ENCODE peak calls at places on chromosomes 6 and 20, in five cellular contexts. S is HCT116, Y is GM23248, I is PC-3, L is MM.1S. D is an unnamed sample. For H3K4me1, the result is how much of the 10 kb centered on the place peaks cover.

GRCh38 chr6:29510202-29510601 is 22.4 kb upstream of the MAS1L start:
- DNase-seq in S (no peak), Y (no peak), I (peak), L (no peak), D (peak)

GRCh38 chr6:130282234-130282995 is 59.7 kb upstream of the SAMD3 start:
- DNase-seq in S (peak), Y (peak), I (peak), L (peak), D (peak)

GRCh38 chr6:157249756-157250155 is 73.6 kb downstream of the TMEM242 start:
- DNase-seq in S (no peak), Y (no peak), I (no peak), L (no peak), D (no peak)

GRCh38 chr6:42556462-42556861 is 7.4 kb upstream of the UBR2 start:
- DNase-seq in S (no peak), Y (no peak), I (no peak), L (no peak), D (no peak)

GRCh38 chr20:32314768-32315167 is 37.3 kb downstream of the KIF3B start:
- DNase-seq in S (no peak), Y (no peak), I (no peak), L (no peak), D (no peak)

GRCh38 chr6:69571234-69571633 is 225.6 kb downstream of the LMBRD1 start:
- DNase-seq in S (no peak), Y (no peak), I (no peak), L (no peak), D (no peak)

GRCh38 chr6:4351857-4352669 is 216.7 kb upstream of the ECI2 start:
- DNase-seq in S (peak), Y (peak), I (peak), L (no peak), D (no peak)

GRCh38 chr6:85490516-85491248 is 40.8 kb downstream of the NT5E start:
- DNase-seq in S (peak), Y (peak), I (peak), L (no peak), D (no peak)

GRCh38 chr6:133407320-133408100 is 166.4 kb downstream of the EYA4 start:
- DNase-seq in S (no peak), Y (no peak), I (no peak), L (no peak), D (peak)

GRCh38 chr6:92559002-92559401 is 860.4 kb downstream of the EPHA7 start:
- DNase-seq in S (no peak), Y (no peak), I (no peak), L (peak), D (no peak)

GRCh38 chr6:110731898-110732297 is 83.4 kb downstream of the CDK19 start:
- DNase-seq in S (no peak), Y (no peak), I (no peak), L (no peak), D (peak)

GRCh38 chr6:156694679-156695078 is 82.5 kb upstream of the ARID1B start:
- DNase-seq in S (no peak), Y (no peak), I (no peak), L (no peak), D (no peak)

GRCh38 chr6:151160869-151161268 is 78.9 kb upstream of the AKAP12 start:
- DNase-seq in S (no peak), Y (no peak), I (no peak), L (no peak), D (peak)

GRCh38 chr20:62588458-62589149 is 53.7 kb upstream of the SLCO4A1 start:
- DNase-seq in S (no peak), Y (peak), I (peak), L (no peak), D (no peak)

GRCh38 chr20:32326507-32326851 is 31.7 kb upstream of the ASXL1 start:
- DNase-seq in S (no peak), Y (no peak), I (peak), L (no peak), D (no peak)

GRCh38 chr6:125586605-125587004 is 162.8 kb upstream of the HEY2 start:
- DNase-seq in S (no peak), Y (no peak), I (no peak), L (no peak), D (no peak)

GRCh38 chr6:157755752-157756411 is 67.2 kb upstream of the SNX9 start:
- DNase-seq in S (no peak), Y (no peak), I (no peak), L (no peak), D (no peak)

GRCh38 chr20:51493346-51493791 is 49.1 kb downstream of the NFATC2 start:
- DNase-seq in S (no peak), Y (no peak), I (no peak), L (no peak), D (no peak)

GRCh38 chr20:18287546-18287914 is 797 bp upstream of the ZNF133 start:
- DNase-seq in S (no peak), Y (peak), I (no peak), L (no peak), D (no peak)

GRCh38 chr20:11978496-11978895 is 60.8 kb downstream of the BTBD3 start:
- DNase-seq in S (no peak), Y (no peak), I (no peak), L (no peak), D (no peak)

GRCh38 chr6:113860165-113860955 is 3.2 kb downstream of the MARCKS start:
- DNase-seq in S (no peak), Y (peak), I (peak), L (no peak), D (peak)

GRCh38 chr6:110878751-110879539 is 4.4 kb downstream of the AMD1 start:
- DNase-seq in S (no peak), Y (peak), I (peak), L (peak), D (peak)

GRCh38 chr6:24935753-24936152 is at the start of gene RIPOR2:
- DNase-seq in S (no peak), Y (no peak), I (no peak), L (no peak), D (peak)

GRCh38 chr20:8909596-8909995 is 159.3 kb upstream of the PLCB4 start:
- DNase-seq in S (no peak), Y (peak), I (no peak), L (no peak), D (no peak)

GRCh38 chr20:21515300-21516179 is 1.7 kb upstream of the NKX2-2 start:
- DNase-seq in S (no peak), Y (no peak), I (no peak), L (no peak), D (peak)
- TF ChIP-seq EZH2 in S (no peak), Y (peak), I (peak), L (no peak), D (peak)

DNA sequence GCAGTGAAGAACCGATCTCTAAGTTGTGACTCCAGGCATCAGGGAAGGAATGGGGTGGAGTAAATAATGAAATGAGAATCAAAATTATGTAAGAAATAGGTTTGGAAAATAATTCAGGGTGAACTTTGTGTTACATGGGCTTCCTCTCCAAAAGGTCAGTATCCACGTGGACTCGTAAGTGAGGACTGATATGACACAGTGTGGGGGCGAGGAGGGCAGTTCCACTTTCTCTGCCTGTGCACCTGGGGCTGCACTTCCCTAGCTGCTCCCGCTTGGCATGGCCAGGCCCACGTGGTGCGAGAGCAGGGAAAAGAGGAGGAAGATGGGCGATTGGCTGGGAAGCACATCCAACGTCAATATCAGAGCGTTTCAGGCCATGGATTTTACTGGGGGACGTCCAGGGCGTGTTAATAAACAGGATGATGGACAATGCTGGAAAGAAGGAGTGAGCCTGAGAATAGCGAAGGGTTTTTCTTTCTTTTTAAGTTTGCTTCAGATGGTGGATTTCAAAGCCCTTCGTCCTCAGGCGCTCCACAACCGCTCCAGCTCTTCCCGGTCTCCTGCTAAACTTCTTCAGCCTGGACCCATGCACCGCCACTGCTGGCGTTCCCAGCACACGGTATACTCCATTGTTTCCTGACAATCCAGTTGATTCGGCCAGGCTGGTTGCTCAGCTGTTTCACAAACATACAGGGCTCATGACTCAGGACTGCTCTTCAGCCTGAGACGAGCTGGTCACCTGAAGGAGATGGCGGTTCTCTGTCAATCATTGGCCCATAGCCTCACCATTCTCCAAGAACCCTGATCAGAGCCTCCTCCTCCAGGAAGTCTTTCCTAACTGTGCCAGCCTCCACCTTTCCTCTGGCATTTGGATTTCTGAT is 11.8 kb downstream of the CCR6 start:
- DNase-seq in S (no peak), Y (no peak), I (no peak), L (no peak), D (no peak)
- H3K4me1 ChIP-seq in S (under half), Y (under half), I (under half), L (under half), D (under half)

GRCh38 chr6:15268130-15268908 is 22.4 kb downstream of the JARID2 start:
- DNase-seq in S (no peak), Y (peak), I (no peak), L (no peak), D (peak)

GRCh38 chr6:15267221-15267620 is 21.4 kb downstream of the JARID2 start:
- DNase-seq in S (no peak), Y (no peak), I (no peak), L (no peak), D (no peak)

GRCh38 chr6:15265787-15266186 is 19.9 kb downstream of the JARID2 start:
- DNase-seq in S (no peak), Y (peak), I (no peak), L (no peak), D (no peak)

GRCh38 chr6:15264902-15265761 is 19.3 kb downstream of the JARID2 start:
- DNase-seq in S (no peak), Y (peak), I (no peak), L (no peak), D (peak)

GRCh38 chr6:15266423-15266996 is 20.6 kb downstream of the JARID2 start:
- DNase-seq in S (no peak), Y (no peak), I (no peak), L (peak), D (peak)
- TF ChIP-seq EZH2phosphoT487 in S (no peak), Y (no peak), I (no peak), L (no peak), D (no peak)

DNA sequence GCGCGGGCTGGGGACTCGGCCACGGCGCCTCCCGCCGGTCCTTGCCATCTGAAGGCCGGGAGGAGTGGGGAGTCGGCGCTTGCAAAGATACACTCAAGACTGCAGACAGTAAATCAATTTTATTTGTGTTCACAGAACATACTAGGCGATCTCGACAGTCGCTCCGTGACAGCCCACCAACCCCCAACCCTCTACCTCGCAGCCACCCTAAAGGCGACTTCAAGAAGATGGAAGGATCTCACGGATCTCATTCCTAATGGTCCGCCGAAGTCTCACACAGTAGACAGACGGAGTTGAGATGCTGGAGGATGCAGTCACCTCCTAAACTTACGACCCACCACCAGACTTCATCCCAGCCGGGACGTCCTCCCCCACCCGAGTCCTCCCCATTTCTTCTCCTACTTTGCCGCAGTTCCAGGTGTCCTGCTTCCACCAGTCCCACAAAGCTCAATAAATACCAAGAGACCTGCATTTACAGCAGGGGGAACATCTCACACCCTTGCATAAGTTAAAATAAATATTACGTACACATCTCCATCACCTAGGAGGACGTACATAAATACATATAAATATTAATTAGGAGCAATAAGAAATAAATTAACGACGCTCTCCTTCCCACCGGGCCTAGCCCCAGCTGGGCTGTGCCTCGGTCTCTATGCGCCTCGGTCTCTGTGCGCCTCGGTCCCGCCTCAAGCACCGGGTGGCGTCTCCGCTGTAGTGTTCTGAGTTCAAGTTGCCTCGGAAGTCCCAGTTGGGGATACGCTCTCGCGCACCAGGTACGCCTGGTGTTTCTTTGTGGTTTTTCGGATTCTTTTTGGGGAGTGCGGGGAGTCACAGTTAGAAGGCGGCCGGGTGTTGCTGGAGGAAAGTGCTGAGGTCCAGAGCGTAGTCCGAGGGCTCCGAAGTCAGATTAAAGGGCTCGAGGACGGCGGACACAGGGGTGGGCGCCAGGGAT is 889 bp upstream of the FLOT1 start:
- DNase-seq in S (no peak), Y (peak), I (no peak), L (peak), D (no peak)
- TF ChIP-seq EZH2 in S (no peak), Y (no peak), I (no peak), L (no peak), D (no peak)

GRCh38 chr6:44039839-44040350 is 87.4 kb downstream of the MRPL14 start:
- DNase-seq in S (no peak), Y (no peak), I (no peak), L (no peak), D (no peak)

GRCh38 chr6:44038543-44039065 is 88.6 kb downstream of the MRPL14 start:
- DNase-seq in S (no peak), Y (no peak), I (no peak), L (no peak), D (no peak)

GRCh38 chr6:44037847-44038542 is 89.3 kb downstream of the MRPL14 start:
- DNase-seq in S (no peak), Y (no peak), I (no peak), L (no peak), D (no peak)

GRCh38 chr6:44040786-44041185 is 86.5 kb downstream of the MRPL14 start:
- DNase-seq in S (no peak), Y (no peak), I (no peak), L (no peak), D (no peak)

DNA sequence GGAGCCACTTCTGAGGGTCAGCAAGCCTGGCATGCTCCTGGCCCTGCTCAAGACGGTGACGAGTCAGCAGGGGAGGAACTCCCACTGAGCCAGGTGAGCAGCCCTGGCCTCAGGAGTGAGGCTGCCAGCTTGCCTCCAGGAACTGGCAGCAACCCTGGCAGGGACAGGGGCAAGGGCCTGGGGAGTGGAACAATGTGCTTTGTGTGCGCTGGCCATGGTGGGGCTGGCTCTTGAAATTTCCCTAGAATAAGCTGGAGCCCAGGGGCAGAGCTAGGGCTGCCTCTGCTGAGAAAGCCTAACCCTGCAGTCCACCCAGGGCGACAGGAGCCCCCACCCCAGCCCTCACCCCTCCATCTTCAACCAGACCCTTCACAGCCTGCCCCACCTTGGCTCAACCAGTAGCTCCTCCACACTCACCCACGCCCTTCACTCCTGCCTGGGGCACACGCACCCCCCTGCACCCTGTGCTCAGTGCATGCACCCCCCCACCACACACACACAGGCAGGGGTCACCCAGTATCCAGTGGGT is 88.0 kb downstream of the MRPL14 start:
- DNase-seq in S (no peak), Y (no peak), I (no peak), L (no peak), D (no peak)
- H3K4me1 ChIP-seq in S (half or more), Y (half or more), I (half or more), L (under half), D (under half)

DNA sequence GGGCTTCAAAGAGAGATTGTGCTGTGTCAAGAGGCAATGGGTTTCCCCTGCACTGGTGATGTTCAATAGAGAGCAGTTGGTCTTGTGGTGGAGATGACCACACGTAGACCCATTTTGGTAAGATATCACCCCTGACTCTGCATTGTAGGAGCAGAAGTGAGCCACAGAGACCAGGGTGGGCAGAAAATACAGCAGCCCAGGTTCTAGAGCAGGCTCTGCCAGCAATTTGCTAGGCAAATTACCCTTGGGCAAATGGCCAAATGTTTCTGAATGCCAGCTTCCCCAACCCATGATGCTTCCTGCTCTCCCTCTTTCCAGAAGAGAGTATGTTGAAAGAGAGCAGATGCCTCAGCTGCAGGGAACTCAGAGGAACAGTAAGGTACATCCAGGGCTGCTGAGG is 317.3 kb upstream of the MOCS1 start:
- DNase-seq in S (no peak), Y (no peak), I (no peak), L (no peak), D (no peak)
- TF ChIP-seq EZH2phosphoT487 in S (no peak), Y (no peak), I (no peak), L (no peak), D (no peak)

D was measured in GM23338.